ENCODE peak calls at places on chromosomes 3 and 15, in four cellular contexts. J is endothelial cell of umbilical vein, S is astrocyte of the spinal cord, V is brain microvascular endothelial cell. Q is an unnamed sample.

GRCh38 chr15:74283366-74283765 is 47.2 kb downstream of the CCDC33 start:
- DNase-seq in J (no peak), S (no peak), V (no peak), Q (no peak)

GRCh38 chr3:115819785-115820384 is 196.6 kb downstream of the GAP43 start:
- DNase-seq in J (peak), S (peak), V (peak), Q (no peak)

GRCh38 chr3:46706771-46707582 is 5.8 kb downstream of the TMIE start:
- DNase-seq in J (no peak), S (no peak), V (no peak), Q (no peak)

GRCh38 chr15:77001966-77002365 is 7.0 kb downstream of the PSTPIP1 start:
- DNase-seq in J (no peak), S (no peak), V (no peak), Q (no peak)

GRCh38 chr3:139491966-139492365 is 15.7 kb upstream of the RBP2 start:
- DNase-seq in J (no peak), S (no peak), V (no peak), Q (no peak)

GRCh38 chr3:149581681-149582349 is 76.0 kb downstream of the WWTR1 start:
- DNase-seq in J (peak), S (peak), V (peak), Q (no peak)

GRCh38 chr15:66847565-66847991 is 145.5 kb downstream of the SMAD6 start:
- DNase-seq in J (no peak), S (no peak), V (no peak), Q (peak)

GRCh38 chr3:49723301-49723630 is 485 bp downstream of the GMPPB start:
- DNase-seq in J (no peak), S (peak), V (peak), Q (peak)

GRCh38 chr3:10334461-10334860 is 13.5 kb upstream of the SEC13 start:
- DNase-seq in J (no peak), S (peak), V (peak), Q (no peak)

GRCh38 chr15:31615643-31616415 is 289.2 kb downstream of the KLF13 start:
- DNase-seq in J (no peak), S (no peak), V (no peak), Q (no peak)

GRCh38 chr3:194872669-194872977 is 186.9 kb downstream of the FAM43A start:
- DNase-seq in J (peak), S (peak), V (no peak), Q (no peak)

GRCh38 chr3:151766454-151766853 is 32.7 kb downstream of the AADACL2 start:
- DNase-seq in J (peak), S (peak), V (peak), Q (no peak)

GRCh38 chr3:71512000-71512399 is 71.5 kb downstream of the FOXP1 start:
- DNase-seq in J (no peak), S (no peak), V (no peak), Q (no peak)

GRCh38 chr3:24128195-24129005 is 183.3 kb downstream of the NR1D2 start:
- DNase-seq in J (no peak), S (peak), V (no peak), Q (no peak)

GRCh38 chr15:35118987-35119386 is 33.9 kb upstream of the NANOGP8 start:
- DNase-seq in J (no peak), S (no peak), V (no peak), Q (no peak)

GRCh38 chr3:36866358-36866757 is 78.5 kb downstream of the TRANK1 start:
- DNase-seq in J (no peak), S (no peak), V (no peak), Q (no peak)

GRCh38 chr3:127671523-127672428 is 976 bp upstream of the ABTB1 start:
- DNase-seq in J (peak), S (no peak), V (no peak), Q (no peak)

GRCh38 chr3:134949150-134949549 is 154.1 kb downstream of the EPHB1 start:
- DNase-seq in J (no peak), S (no peak), V (no peak), Q (no peak)

GRCh38 chr3:51374456-51374855 is 10.6 kb upstream of the MANF start:
- DNase-seq in J (no peak), S (no peak), V (no peak), Q (peak)

GRCh38 chr15:70342554-70343548 is 245.1 kb upstream of the TLE3 start:
- DNase-seq in J (no peak), S (no peak), V (no peak), Q (no peak)

GRCh38 chr15:39936187-39936586 is 2.3 kb downstream of the EIF2AK4 start:
- DNase-seq in J (peak), S (peak), V (no peak), Q (no peak)

GRCh38 chr3:68931406-68932149 is 769 bp downstream of the TAFA4 start:
- DNase-seq in J (no peak), S (no peak), V (no peak), Q (peak)

GRCh38 chr3:136545664-136546266 is 206.4 kb downstream of the STAG1 start:
- DNase-seq in J (peak), S (peak), V (no peak), Q (no peak)

GRCh38 chr3:44337253-44337652 is 1.3 kb upstream of the TCAIM start:
- DNase-seq in J (no peak), S (peak), V (no peak), Q (no peak)

GRCh38 chr15:76991741-76992645 is 2.9 kb upstream of the PSTPIP1 start:
- DNase-seq in J (no peak), S (no peak), V (no peak), Q (no peak)

GRCh38 chr3:13077431-13078157 is 4.4 kb upstream of the IQSEC1 start:
- DNase-seq in J (no peak), S (no peak), V (no peak), Q (no peak)